ENCODE peak calls at places on chromosomes 1 and 21, in four cellular contexts. O is NCI-H1694 treated with DMSO at 0.1 percent for 48 hours, A is left lung, F is caudate nucleus. X is an unnamed sample.

GRCh38 chr1:18557621-18558465 is 72.8 kb upstream of the PAX7 start:
- DNase-seq in O (no peak), A (peak), F (peak), X (peak)

GRCh38 chr1:8154621-8155052 is 128.5 kb upstream of the ERRFI1 start:
- DNase-seq in O (no peak), A (no peak), F (no peak), X (no peak)

GRCh38 chr1:111959436-111959835 is 30.0 kb downstream of the KCND3 start:
- DNase-seq in O (no peak), A (no peak), F (no peak), X (no peak)

GRCh38 chr1:213876531-213876930 is 111.2 kb upstream of the PROX1 start:
- DNase-seq in O (no peak), A (no peak), F (no peak), X (no peak)

GRCh38 chr1:207847116-207847515 is 63.8 kb downstream of the CD34 start:
- DNase-seq in O (no peak), A (no peak), F (no peak), X (no peak)

GRCh38 chr1:169106921-169107672 is 607 bp downstream of the ATP1B1 start:
- DNase-seq in O (peak), A (no peak), F (no peak), X (no peak)

GRCh38 chr1:46196609-46197008 is 1.6 kb downstream of the POMGNT1 start:
- DNase-seq in O (no peak), A (no peak), F (no peak), X (no peak)

GRCh38 chr1:234381699-234382555 is 8.7 kb downstream of the COA6 start:
- DNase-seq in O (no peak), A (no peak), F (no peak), X (no peak)

GRCh38 chr21:38567577-38568360 is 69.5 kb upstream of the ERG start:
- DNase-seq in O (no peak), A (no peak), F (no peak), X (no peak)

GRCh38 chr1:157806431-157807149 is 13.3 kb downstream of the FCRL1 start:
- DNase-seq in O (no peak), A (no peak), F (no peak), X (no peak)

GRCh38 chr1:28552482-28553228 is at the start of gene TRNAU1AP:
- DNase-seq in O (peak), A (peak), F (peak), X (peak)

GRCh38 chr1:200610846-200611245 is 9.7 kb downstream of the KIF14 start:
- DNase-seq in O (no peak), A (no peak), F (no peak), X (no peak)

GRCh38 chr1:107389410-107390075 is 248.7 kb downstream of the NTNG1 start:
- DNase-seq in O (peak), A (no peak), F (no peak), X (no peak)

GRCh38 chr1:30325999-30326398 is 397.4 kb downstream of the MATN1 start:
- DNase-seq in O (no peak), A (no peak), F (no peak), X (no peak)

X was measured in anterior cingulate cortex.